ENCODE peak calls at places on chromosomes 16 and 17, in five cellular contexts. S, M, W, Z and E are unnamed samples.

GRCh38 chr17:38469875-38470274 is 41.6 kb downstream of the ARHGAP23 start:
- DNase-seq in W (no peak), S (peak; percentile 83), M (peak; percentile 52), Z (no peak), E (no peak)

GRCh38 chr17:80545499-80545826 is 825 bp downstream of the RPTOR start:
- DNase-seq in W (no peak), M (no peak), S (peak; percentile 13), Z (no peak), E (no peak)

GRCh38 chr16:2715519-2715918 is 4.5 kb downstream of the PRSS27 start:
- DNase-seq in M (peak; percentile 47), W (peak; percentile 74), S (peak; percentile 28), Z (no peak), E (no peak)

GRCh38 chr16:20901441-20902112 is 1.0 kb downstream of the LYRM1 start:
- DNase-seq in M (peak; percentile 48), S (peak; percentile 62), Z (no peak), W (peak; percentile 24), E (no peak)

GRCh38 chr17:700504-701094 is 14.0 kb downstream of the VPS53 start:
- DNase-seq in W (peak; percentile 27), Z (no peak), S (peak; percentile 49), M (no peak), E (no peak)

GRCh38 chr17:44314869-44315661 is 6.7 kb downstream of the RUNDC3A start:
- DNase-seq in M (peak; percentile 44), W (peak; percentile 58), Z (no peak), S (no peak), E (no peak)

GRCh38 chr17:15744885-15745284 is 12.8 kb downstream of the TBC1D26 start:
- DNase-seq in Z (no peak), M (peak; percentile 33), S (no peak), W (no peak), E (no peak)

GRCh38 chr17:16950488-16950887 is 21.4 kb downstream of the TNFRSF13B start:
- DNase-seq in Z (no peak), S (no peak), W (no peak), M (no peak), E (no peak)

GRCh38 chr16:67198238-67198734 is 645 bp upstream of the ELMO3 start:
- DNase-seq in W (no peak), M (no peak), Z (no peak), S (peak; percentile 51), E (no peak)

GRCh38 chr17:75843577-75844529 is at the start of gene UNC13D:
- DNase-seq in S (no peak), Z (no peak), M (no peak), W (peak; percentile 80), E (no peak)

GRCh38 chr17:61452301-61453290 is at the start of gene TBX4:
- DNase-seq in S (no peak), W (no peak), M (no peak), Z (no peak), E (no peak)

GRCh38 chr17:76076100-76076764 is 1.7 kb downstream of the GALR2 start:
- DNase-seq in W (no peak), S (no peak), Z (no peak), M (no peak), E (no peak)

GRCh38 chr17:34703533-34703932 is 124.2 kb downstream of the TMEM132E start:
- DNase-seq in Z (no peak), S (peak; percentile 27), W (no peak), M (peak; percentile 22), E (no peak)